ENCODE peak calls at places on chromosomes 2 and 18, in four cellular contexts. One of them, this sample, is unnamed.

GRCh38 chr18:47331051-47331450 is 79.6 kb upstream of the SKOR2 start:
- DNase-seq in K562: no peak
- DNase-seq in HepG2: no peak
- DNase-seq in GM12878: no peak
- DNase-seq in this sample: no peak

GRCh38 chr2:151562398-151562797 is 152.7 kb downstream of the RIF1 start:
- DNase-seq in K562: no peak
- DNase-seq in HepG2: no peak
- DNase-seq in GM12878: no peak
- DNase-seq in this sample: no peak

GRCh38 chr2:70473101-70473722 is 80.4 kb downstream of the TGFA start:
- DNase-seq in K562: no peak
- DNase-seq in HepG2: no peak
- DNase-seq in GM12878: no peak
- DNase-seq in this sample: no peak

GRCh38 chr2:3602553-3603339 is 7.8 kb downstream of the COLEC11 start:
- DNase-seq in K562: no peak
- DNase-seq in HepG2: no peak
- DNase-seq in GM12878: no peak
- DNase-seq in this sample: no peak

GRCh38 chr2:55419236-55419513 is 481 bp downstream of the CCDC88A start:
- DNase-seq in K562: peak
- DNase-seq in HepG2: no peak
- DNase-seq in GM12878: no peak
- DNase-seq in this sample: no peak

GRCh38 chr2:26459991-26460612 is 17.8 kb downstream of the OTOF start:
- DNase-seq in K562: no peak
- DNase-seq in HepG2: peak
- DNase-seq in GM12878: no peak
- DNase-seq in this sample: no peak

GRCh38 chr18:48363167-48363566 is 46.0 kb downstream of the ZBTB7C start:
- DNase-seq in K562: no peak
- DNase-seq in HepG2: no peak
- DNase-seq in GM12878: no peak
- DNase-seq in this sample: no peak

GRCh38 chr2:101327863-101328394 is 19.4 kb upstream of the RNF149 start:
- DNase-seq in K562: no peak
- DNase-seq in HepG2: no peak
- DNase-seq in GM12878: no peak
- DNase-seq in this sample: no peak

GRCh38 chr2:46087492-46087891 is 209.7 kb upstream of the EPAS1 start:
- DNase-seq in K562: no peak
- DNase-seq in HepG2: no peak
- DNase-seq in GM12878: no peak
- DNase-seq in this sample: no peak

GRCh38 chr2:127096280-127096679 is 10.7 kb downstream of the BIN1 start:
- DNase-seq in K562: no peak
- DNase-seq in HepG2: no peak
- DNase-seq in GM12878: no peak
- DNase-seq in this sample: no peak

GRCh38 chr18:77487951-77488740 is 238.5 kb downstream of the GALR1 start:
- DNase-seq in K562: no peak
- DNase-seq in HepG2: no peak
- DNase-seq in GM12878: no peak
- DNase-seq in this sample: no peak

GRCh38 chr2:150882751-150883520 is 378.7 kb downstream of the RBM43 start:
- DNase-seq in K562: no peak
- DNase-seq in HepG2: no peak
- DNase-seq in GM12878: no peak
- DNase-seq in this sample: no peak

GRCh38 chr2:225584821-225585220 is 185.3 kb downstream of the NYAP2 start:
- DNase-seq in K562: peak
- DNase-seq in HepG2: no peak
- DNase-seq in GM12878: no peak
- DNase-seq in this sample: no peak

GRCh38 chr2:170822885-170823799 is 6.5 kb downstream of the GAD1 start:
- DNase-seq in K562: peak
- DNase-seq in HepG2: no peak
- DNase-seq in GM12878: no peak
- DNase-seq in this sample: peak

GRCh38 chr2:236602678-236603077 is 33.1 kb downstream of the ACKR3 start:
- DNase-seq in K562: no peak
- DNase-seq in HepG2: no peak
- DNase-seq in GM12878: no peak
- DNase-seq in this sample: no peak

GRCh38 chr2:236607471-236608307 is 38.1 kb downstream of the ACKR3 start:
- DNase-seq in K562: peak
- DNase-seq in HepG2: no peak
- DNase-seq in GM12878: no peak
- DNase-seq in this sample: no peak

GRCh38 chr2:236606023-236606422 is 36.4 kb downstream of the ACKR3 start:
- DNase-seq in K562: no peak
- DNase-seq in HepG2: no peak
- DNase-seq in GM12878: no peak
- DNase-seq in this sample: no peak

GRCh38 chr2:236603361-236604015 is 33.9 kb downstream of the ACKR3 start:
- DNase-seq in K562: no peak
- DNase-seq in HepG2: no peak
- DNase-seq in GM12878: no peak
- DNase-seq in this sample: no peak

GRCh38 chr2:236604971-236605734 is 35.5 kb downstream of the ACKR3 start:
- DNase-seq in K562: no peak
- DNase-seq in HepG2: no peak
- DNase-seq in GM12878: no peak
- DNase-seq in this sample: no peak
- TF ChIP-seq CREM in K562: no peak
- TF ChIP-seq CREM in HepG2: no peak
- TF ChIP-seq CREM in GM12878: no peak
- TF ChIP-seq CREM in this sample: no peak

DNA sequence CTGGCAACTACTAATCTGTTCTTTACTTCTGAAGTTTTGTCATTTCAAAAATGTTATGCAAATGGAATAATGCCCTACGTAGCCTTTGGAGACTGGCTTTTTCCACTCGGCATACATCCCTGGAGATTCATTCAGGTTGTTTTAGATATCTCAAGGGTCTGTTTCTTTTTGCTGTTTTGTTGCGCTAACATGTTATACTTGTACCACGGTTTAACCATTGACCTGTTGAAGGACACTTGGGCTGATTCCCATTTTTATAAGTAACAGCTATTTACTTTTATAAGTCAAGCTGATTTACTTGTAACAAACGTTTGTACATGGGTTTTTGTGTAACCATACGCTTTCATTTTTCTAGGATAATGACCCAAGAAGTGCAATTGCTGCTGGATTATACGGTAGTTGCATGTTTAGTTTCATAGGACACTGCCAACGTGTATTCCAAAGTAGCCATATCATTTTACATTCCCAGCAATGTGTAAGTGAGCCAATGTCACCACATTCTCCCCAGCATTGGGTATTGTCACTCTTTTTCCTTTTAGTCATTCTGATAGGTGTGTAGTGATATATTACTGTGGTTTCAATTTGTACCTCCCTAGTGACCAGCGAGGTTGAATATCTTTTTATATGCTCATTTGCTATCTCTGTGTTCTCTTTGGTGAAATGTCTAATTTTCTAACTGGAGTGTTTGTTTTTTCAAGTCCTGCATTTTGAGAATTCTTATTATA is 36.5 kb upstream of the STAT4 start:
- DNase-seq in K562: no peak
- DNase-seq in HepG2: no peak
- DNase-seq in GM12878: no peak
- DNase-seq in this sample: no peak
- TF ChIP-seq CREM in K562: no peak
- TF ChIP-seq CREM in HepG2: no peak
- TF ChIP-seq CREM in GM12878: no peak
- TF ChIP-seq CREM in this sample: no peak

GRCh38 chr2:223764796-223765195 is 72.6 kb downstream of the AP1S3 start:
- DNase-seq in K562: no peak
- DNase-seq in HepG2: no peak
- DNase-seq in GM12878: no peak
- DNase-seq in this sample: no peak

GRCh38 chr2:223760838-223761502 is 76.4 kb downstream of the AP1S3 start:
- DNase-seq in K562: no peak
- DNase-seq in HepG2: peak
- DNase-seq in GM12878: peak
- DNase-seq in this sample: peak

GRCh38 chr2:223758131-223758840 is 79.1 kb downstream of the AP1S3 start:
- DNase-seq in K562: no peak
- DNase-seq in HepG2: no peak
- DNase-seq in GM12878: no peak
- DNase-seq in this sample: no peak

GRCh38 chr2:223762853-223763252 is 74.5 kb downstream of the AP1S3 start:
- DNase-seq in K562: no peak
- DNase-seq in HepG2: peak
- DNase-seq in GM12878: no peak
- DNase-seq in this sample: no peak

GRCh38 chr2:223759569-223760430 is 77.6 kb downstream of the AP1S3 start:
- DNase-seq in K562: no peak
- DNase-seq in HepG2: peak
- DNase-seq in GM12878: no peak
- DNase-seq in this sample: no peak
- TF ChIP-seq CREM in K562: no peak
- TF ChIP-seq CREM in HepG2: no peak
- TF ChIP-seq CREM in GM12878: no peak
- TF ChIP-seq CREM in this sample: no peak

GRCh38 chr2:233823731-233824121 is 30.6 kb downstream of the HJURP start:
- DNase-seq in K562: no peak
- DNase-seq in HepG2: no peak
- DNase-seq in GM12878: no peak
- DNase-seq in this sample: no peak

GRCh38 chr2:233822101-233822771 is 32.1 kb downstream of the HJURP start:
- DNase-seq in K562: no peak
- DNase-seq in HepG2: no peak
- DNase-seq in GM12878: no peak
- DNase-seq in this sample: no peak

GRCh38 chr2:233824373-233824772 is 30.0 kb downstream of the HJURP start:
- DNase-seq in K562: no peak
- DNase-seq in HepG2: no peak
- DNase-seq in GM12878: no peak
- DNase-seq in this sample: no peak

GRCh38 chr2:233821709-233822100 is 32.6 kb downstream of the HJURP start:
- DNase-seq in K562: no peak
- DNase-seq in HepG2: no peak
- DNase-seq in GM12878: no peak
- DNase-seq in this sample: no peak

GRCh38 chr2:233822781-233823730 is 31.3 kb downstream of the HJURP start:
- DNase-seq in K562: no peak
- DNase-seq in HepG2: no peak
- DNase-seq in GM12878: no peak
- DNase-seq in this sample: no peak
- TF ChIP-seq CREM in K562: no peak
- TF ChIP-seq CREM in HepG2: no peak
- TF ChIP-seq CREM in GM12878: no peak
- TF ChIP-seq CREM in this sample: no peak

DNA sequence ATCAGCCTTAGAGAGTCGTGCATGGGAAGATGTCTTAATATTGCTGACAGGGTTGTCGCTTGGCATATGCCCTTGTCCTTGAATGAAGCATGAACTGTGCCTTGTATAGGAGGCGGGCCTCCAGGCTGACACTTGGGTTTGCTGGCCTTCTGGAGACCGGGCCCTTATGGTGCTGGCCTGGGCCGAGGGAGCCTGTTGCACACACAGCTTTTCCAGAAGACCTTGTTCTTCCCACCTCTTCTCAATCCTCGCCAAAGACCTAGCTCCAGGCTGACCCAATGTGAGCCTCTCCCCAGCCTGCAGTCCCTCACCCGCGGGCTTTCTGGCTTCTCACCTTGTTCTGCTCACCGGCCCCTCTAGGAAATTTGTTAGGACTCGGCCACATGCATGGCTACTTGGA is 199.1 kb downstream of the FAM210A start:
- DNase-seq in K562: no peak
- DNase-seq in HepG2: no peak
- DNase-seq in GM12878: no peak
- DNase-seq in this sample: no peak
- TF ChIP-seq CREM in K562: no peak
- TF ChIP-seq CREM in HepG2: no peak
- TF ChIP-seq CREM in GM12878: no peak
- TF ChIP-seq CREM in this sample: no peak

DNA sequence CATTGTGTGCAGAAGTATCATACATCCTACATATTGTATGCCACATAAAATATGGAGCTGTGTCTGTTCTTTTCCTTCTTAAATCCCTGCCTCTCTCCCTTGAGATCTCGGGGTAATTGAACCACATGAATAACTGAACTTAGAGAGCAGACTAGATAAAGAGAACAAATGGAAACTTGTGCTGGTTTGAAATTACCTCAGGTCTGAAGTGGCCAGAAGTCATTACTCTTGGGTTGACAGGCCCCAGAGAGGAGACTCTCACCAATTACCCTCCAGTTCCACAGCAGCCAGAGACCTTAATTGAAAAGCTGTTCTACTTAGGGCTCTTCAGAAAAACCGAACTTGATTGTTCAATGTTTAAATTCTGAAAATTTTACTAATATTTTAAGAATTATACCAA is 5.0 kb upstream of the ADAM17 start:
- DNase-seq in K562: no peak
- DNase-seq in HepG2: no peak
- DNase-seq in GM12878: no peak
- DNase-seq in this sample: no peak
- TF ChIP-seq CREM in K562: no peak
- TF ChIP-seq CREM in HepG2: no peak
- TF ChIP-seq CREM in GM12878: no peak
- TF ChIP-seq CREM in this sample: no peak